ENCODE peak calls at places on chromosomes 3 and 15, in five cellular contexts. U, D, K, G and I are unnamed samples. For H3K9me3 and H3K4me1, the result is how much of the 10 kb centered on the place peaks cover.

GRCh38 chr3:129428382-129429079 is at the start of gene EFCAB12:
- DNase-seq in G (peak), K (peak), D (peak), U (peak), I (peak)

GRCh38 chr3:171974986-171975837 is 64.2 kb upstream of the FNDC3B start:
- DNase-seq in K (no peak), D (no peak), U (no peak), G (peak), I (no peak)

GRCh38 chr15:38696120-38696727 is 131.6 kb upstream of the RASGRP1 start:
- DNase-seq in U (no peak), K (no peak), D (no peak), G (peak), I (peak)

GRCh38 chr15:71290002-71290401 is 174.7 kb downstream of the THSD4 start:
- DNase-seq in U (no peak), G (peak), K (no peak), D (no peak), I (no peak)

GRCh38 chr3:30007668-30008067 is 598.7 kb upstream of the TGFBR2 start:
- DNase-seq in K (no peak), U (peak), G (peak), D (no peak), I (no peak)

GRCh38 chr3:57837686-57838085 is 81.6 kb downstream of the SLMAP start:
- DNase-seq in U (no peak), D (no peak), K (no peak), G (no peak), I (no peak)

GRCh38 chr3:43752908-43753307 is 62.2 kb downstream of the ABHD5 start:
- DNase-seq in U (no peak), K (no peak), G (peak), D (no peak), I (no peak)

GRCh38 chr15:45105586-45105985 is 8.4 kb downstream of the DUOX2 start:
- DNase-seq in G (no peak), K (peak), D (no peak), U (no peak), I (no peak)

GRCh38 chr3:179227349-179227748 is 23.6 kb downstream of the KCNMB3 start:
- DNase-seq in U (peak), G (peak), K (no peak), D (no peak), I (no peak)

GRCh38 chr15:64695571-64695992 is 79.8 kb downstream of the RBPMS2 start:
- DNase-seq in G (no peak), K (no peak), U (no peak), D (no peak), I (no peak)

GRCh38 chr3:38916706-38917105 is 100.7 kb upstream of the SCN10A start:
- DNase-seq in D (no peak), U (no peak), G (peak), K (no peak), I (no peak)

GRCh38 chr15:63833246-63833696 is 477 bp downstream of the HERC1 start:
- DNase-seq in K (peak), D (peak), U (peak), G (peak), I (peak)

GRCh38 chr3:40414270-40414669 is 27.3 kb downstream of the ENTPD3 start:
- DNase-seq in G (no peak), K (no peak), D (no peak), U (no peak), I (peak)

GRCh38 chr15:29106551-29107290 is 162.9 kb downstream of the NSMCE3 start:
- DNase-seq in G (peak), D (no peak), U (no peak), K (no peak), I (no peak)

GRCh38 chr15:37093480-37094410 is 6.6 kb downstream of the MEIS2 start:
- DNase-seq in G (peak), U (no peak), D (no peak), K (no peak), I (no peak)

GRCh38 chr15:57297163-57297593 is 79.1 kb upstream of the CGNL1 start:
- DNase-seq in G (no peak), D (no peak), K (no peak), U (no peak), I (no peak)

GRCh38 chr3:162719684-162720341 is 1223.2 kb downstream of the OTOL1 start:
- DNase-seq in K (no peak), D (no peak), U (peak), G (peak), I (no peak)

GRCh38 chr15:100759116-100759515 is 120.5 kb upstream of the ALDH1A3 start:
- DNase-seq in U (no peak), D (no peak), K (no peak), G (peak), I (no peak)

GRCh38 chr3:187961366-187961765 is 192.6 kb upstream of the LPP start:
- DNase-seq in D (no peak), G (no peak), U (no peak), K (no peak), I (no peak)

GRCh38 chr15:52822475-52822874 is 32.3 kb upstream of the ONECUT1 start:
- DNase-seq in D (no peak), G (no peak), U (no peak), K (no peak), I (no peak)

GRCh38 chr15:49045691-49046112 is 544 bp downstream of the SECISBP2L start:
- DNase-seq in G (peak), K (no peak), U (peak), D (no peak), I (peak)

GRCh38 chr3:97895216-97895615 is 73.4 kb downstream of the CRYBG3 start:
- DNase-seq in U (no peak), K (no peak), D (no peak), G (no peak), I (no peak)

GRCh38 chr3:83354205-83354604 is 1592.8 kb upstream of the GBE1 start:
- DNase-seq in K (no peak), D (no peak), U (no peak), G (no peak), I (no peak)

GRCh38 chr15:89307791-89308190 is 26.8 kb downstream of the POLG start:
- DNase-seq in G (peak), U (no peak), D (no peak), K (no peak), I (no peak)

GRCh38 chr3:28651159-28651558 is 302.5 kb upstream of the AZI2 start:
- DNase-seq in G (peak), U (peak), K (no peak), D (no peak), I (no peak)

GRCh38 chr3:152258448-152259302 is 10.1 kb upstream of the MBNL1 start:
- DNase-seq in K (peak), D (peak), G (peak), U (no peak), I (no peak)

GRCh38 chr3:196012481-196012880 is 69.4 kb downstream of the TFRC start:
- DNase-seq in U (no peak), K (no peak), D (no peak), G (peak), I (no peak)

GRCh38 chr3:112090899-112091586 is 4.9 kb downstream of the C3orf52 start:
- DNase-seq in U (no peak), G (no peak), K (no peak), D (no peak), I (no peak)

GRCh38 chr15:61227269-61228024 is 1.7 kb downstream of the RORA start:
- DNase-seq in K (peak), U (peak), D (no peak), G (peak), I (peak)

GRCh38 chr3:73024836-73025235 is 28.2 kb downstream of the PPP4R2 start:
- DNase-seq in G (no peak), D (no peak), K (no peak), U (no peak), I (no peak)

GRCh38 chr15:57183614-57184344 is 192.5 kb upstream of the CGNL1 start:
- DNase-seq in G (no peak), D (no peak), U (no peak), K (no peak), I (no peak)

GRCh38 chr3:108548886-108549285 is 38.5 kb upstream of the MYH15 start:
- DNase-seq in D (no peak), K (no peak), U (no peak), G (no peak), I (no peak)

GRCh38 chr3:108548304-108548703 is 37.9 kb upstream of the MYH15 start:
- DNase-seq in U (no peak), K (no peak), D (no peak), G (peak), I (no peak)

GRCh38 chr3:108546692-108547091 is 36.3 kb upstream of the MYH15 start:
- DNase-seq in D (no peak), G (no peak), K (no peak), U (no peak), I (no peak)

DNA sequence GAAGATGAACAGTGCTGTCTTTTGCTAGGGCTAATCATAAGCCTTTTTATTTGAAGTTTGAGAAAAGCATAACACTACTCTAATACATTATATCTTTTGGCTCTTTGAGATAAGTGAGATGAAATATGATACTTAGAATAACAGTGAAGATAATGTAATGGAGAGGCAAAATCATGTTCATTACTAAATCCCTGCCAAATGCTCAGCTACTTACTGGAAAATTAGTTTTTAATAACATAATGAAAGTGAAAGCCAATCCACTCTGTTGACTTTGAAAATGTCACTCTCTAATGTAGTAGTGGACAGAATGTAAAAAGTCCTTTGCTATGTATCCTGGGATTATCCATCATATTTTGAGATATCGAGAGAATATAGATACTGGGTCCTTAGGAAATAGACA is 35.9 kb upstream of the MYH15 start:
- DNase-seq in K (no peak), D (no peak), U (no peak), G (no peak), I (no peak)
- H3K4me3 ChIP-seq in K (no peak), D (peak), U (no peak), G (no peak), I (no peak)

GRCh38 chr3:183650554-183650953 is 15.1 kb downstream of the KLHL24 start:
- DNase-seq in U (no peak), D (no peak), G (no peak), K (no peak), I (no peak)

GRCh38 chr3:183653209-183654064 is 18.0 kb downstream of the KLHL24 start:
- DNase-seq in D (no peak), G (no peak), K (no peak), U (peak), I (no peak)

DNA sequence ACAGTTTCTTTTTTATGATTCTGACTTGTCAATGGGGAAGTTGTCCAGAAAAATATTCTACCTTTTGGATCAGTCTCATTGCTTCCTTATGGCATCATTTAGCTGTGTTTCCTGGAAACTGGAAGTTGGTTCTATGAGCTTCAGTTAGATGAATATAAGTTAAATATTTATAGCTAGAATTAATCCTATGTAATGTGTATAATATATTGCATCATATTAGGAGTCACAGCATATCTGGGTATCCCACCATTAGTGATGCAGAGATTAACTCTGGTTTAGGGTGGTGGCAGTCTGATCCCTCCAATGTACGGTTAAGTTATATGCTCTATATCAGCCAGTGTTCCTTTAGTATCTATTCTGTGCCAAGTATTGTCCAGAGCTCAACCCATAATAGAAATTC is 19.3 kb downstream of the KLHL24 start:
- DNase-seq in D (no peak), G (no peak), U (no peak), K (no peak), I (no peak)
- H3K9me3 ChIP-seq in D (under half), G (under half), U (under half), K (under half), I (under half)

GRCh38 chr3:185713015-185713414 is 111.8 kb downstream of the IGF2BP2 start:
- DNase-seq in K (no peak), D (no peak), G (no peak), U (no peak), I (no peak)
- H3K4me1 ChIP-seq in K (under half), D (under half), G (half or more), U (half or more), I (under half)

DNA sequence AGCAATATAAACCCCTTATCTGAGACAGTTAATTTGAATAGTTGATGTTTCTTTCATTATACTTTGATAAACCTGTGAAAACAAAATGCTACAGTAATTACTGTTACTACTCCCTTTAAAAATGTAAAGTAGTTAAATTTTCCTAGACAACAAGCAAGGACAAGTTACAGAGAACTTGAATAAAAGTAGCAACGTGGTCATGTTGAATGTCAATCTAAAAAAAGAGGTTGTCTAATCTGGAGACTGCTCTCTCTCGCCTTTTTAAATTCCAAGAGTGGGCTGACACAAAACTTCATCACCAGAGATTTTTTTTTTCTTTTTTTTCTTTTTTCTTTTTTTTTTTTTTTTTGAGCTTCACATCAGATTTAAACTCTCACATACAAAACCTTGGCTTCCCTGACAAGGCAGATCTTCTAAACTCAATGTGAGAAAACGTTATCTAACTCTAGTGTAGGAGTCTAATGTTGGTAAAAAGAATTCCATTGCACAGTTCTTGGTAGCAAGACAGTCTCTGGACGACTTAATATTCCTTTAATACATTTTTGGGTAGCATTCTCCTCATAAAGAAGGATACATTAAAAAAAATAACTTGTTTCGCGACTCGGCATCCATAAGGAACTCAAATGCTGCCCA is 4.1 kb downstream of the FOXP1 start:
- DNase-seq in D (no peak), G (no peak), K (no peak), U (no peak), I (no peak)
- H3K4me3 ChIP-seq in D (peak), G (peak), K (peak), U (no peak), I (no peak)

GRCh38 chr15:25059698-25060471 is 105.1 kb downstream of the SNRPN start:
- DNase-seq in D (no peak), U (no peak), K (no peak), G (no peak), I (no peak)
- H3K9me3 ChIP-seq in D (half or more), U (half or more), K (half or more), G (under half), I (half or more)

DNA sequence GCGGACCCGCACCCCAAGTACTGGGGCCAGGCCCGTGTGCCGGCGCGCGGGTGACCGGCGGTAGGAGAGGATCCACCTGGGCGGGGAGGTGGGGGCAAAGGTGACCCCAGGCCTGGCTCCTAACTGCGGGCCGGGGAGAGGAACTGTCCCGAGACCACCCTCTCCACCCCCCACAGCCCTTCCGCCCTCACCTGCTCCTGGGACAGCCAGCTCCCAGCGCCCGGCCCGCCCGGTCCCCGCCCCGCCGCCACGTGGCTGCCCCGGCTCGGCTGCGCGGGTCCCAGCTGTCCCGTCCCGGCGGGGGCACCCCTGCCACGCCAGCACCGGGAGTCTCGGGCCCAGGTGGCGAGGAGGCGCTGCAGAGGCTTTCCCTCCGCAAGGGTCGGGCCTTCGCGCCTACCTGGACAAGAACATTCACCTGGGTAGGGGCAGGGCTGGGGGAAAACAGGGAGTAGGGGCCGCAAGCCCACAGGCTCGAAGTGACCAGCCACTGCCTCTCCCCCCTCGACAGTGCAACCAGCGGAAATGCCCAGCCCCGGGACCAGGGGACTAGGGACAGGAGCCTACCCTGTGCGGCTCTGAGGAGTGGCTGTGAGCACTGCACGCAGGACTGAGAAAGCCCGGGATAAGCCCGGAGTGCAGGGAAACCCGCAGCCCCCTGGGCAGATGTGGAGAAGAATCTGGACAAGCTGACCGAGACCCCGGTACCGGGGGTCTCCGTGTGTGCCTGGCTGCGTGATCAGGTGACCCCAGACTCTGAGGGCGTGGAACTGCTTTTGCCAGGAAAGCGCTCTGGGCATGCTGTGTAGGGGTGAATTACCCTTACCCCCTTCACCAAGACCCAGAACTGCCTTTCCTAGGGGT is at the start of gene SLC12A8:
- DNase-seq in D (no peak), G (peak), U (no peak), K (no peak), I (peak)
- H3K4me1 ChIP-seq in D (under half), G (under half), U (under half), K (under half), I (under half)

DNA sequence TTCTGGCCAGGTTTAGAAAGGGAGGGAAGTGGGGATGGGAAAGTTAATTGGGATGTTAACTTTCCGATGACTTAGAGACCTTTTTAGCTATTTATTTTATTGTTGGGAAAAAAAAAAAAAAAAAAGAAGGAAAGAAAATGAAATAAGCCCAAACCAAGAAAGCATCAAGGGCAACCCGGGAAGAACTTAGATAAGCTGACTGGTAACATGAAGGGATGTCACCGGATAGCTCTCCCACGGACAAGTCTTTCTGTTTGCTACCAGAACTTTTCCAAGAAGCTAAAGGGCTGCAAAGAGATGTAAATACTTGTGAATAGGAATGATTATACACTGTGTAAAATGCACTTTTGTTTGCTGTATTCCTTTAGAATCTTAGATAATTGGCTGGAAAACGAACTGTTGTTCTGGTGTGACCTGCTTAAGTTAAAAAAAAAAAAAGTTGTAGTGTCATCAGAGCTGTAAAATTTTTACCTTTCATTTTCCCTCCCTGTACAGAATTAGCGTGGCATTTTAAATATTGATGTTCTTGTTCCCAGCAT is 2.8 kb downstream of the FOXB1 start:
- DNase-seq in K (no peak), G (no peak), U (no peak), D (no peak), I (no peak)
- H3K4me3 ChIP-seq in K (peak), G (peak), U (peak), D (peak), I (no peak)

DNA sequence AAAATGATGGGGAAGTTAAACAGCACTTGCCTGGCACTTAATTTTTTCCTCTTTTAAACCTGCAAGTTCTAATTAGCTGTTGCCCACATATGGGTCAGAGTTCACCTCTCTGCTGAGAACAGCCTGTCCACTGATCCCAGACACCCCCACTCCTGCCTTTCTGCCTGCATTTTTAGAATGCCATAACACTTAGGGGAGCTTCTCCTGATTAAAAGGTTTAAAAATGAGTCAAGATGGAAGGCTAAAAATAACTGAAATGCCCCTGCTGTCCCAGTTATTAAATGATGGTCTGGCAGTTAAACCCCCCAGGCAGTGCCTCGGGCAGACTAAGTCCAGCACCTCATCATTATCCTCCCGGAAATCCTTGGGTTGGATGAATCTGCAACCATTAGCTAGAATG is 913.6 kb upstream of the ARPP21 start:
- DNase-seq in D (no peak), G (no peak), U (no peak), K (no peak), I (no peak)
- H3K9me3 ChIP-seq in D (under half), G (under half), U (under half), K (under half), I (under half)